ENCODE peak calls at places on chromosomes 1 and 21, in six cellular contexts. N is endodermal cell, U is kidney, L is fibroblast of lung, E is neuronal stem cell, I is mammary epithelial cell. G is an unnamed sample.
A peak's percentile ranks its signal among the peaks of the same experiment; 100 is the strongest.

GRCh38 chr1:205049479-205049878 is 6.5 kb downstream of the CNTN2 start:
- DNase-seq in N (no peak), U (no peak), L (no peak), E (no peak), I (no peak), G (no peak)

GRCh38 chr1:243642936-243643335 is 207.1 kb downstream of the AKT3 start:
- DNase-seq in N (no peak), U (no peak), L (peak; percentile 96), E (no peak), I (no peak), G (peak; percentile 96)

GRCh38 chr1:150009604-150010387 is 730 bp downstream of the OTUD7B start:
- DNase-seq in N (peak; percentile 72), U (peak; percentile 67), L (peak; percentile 93), E (peak; percentile 14), I (peak; percentile 78), G (peak; percentile 91)

GRCh38 chr21:43845386-43845785 is 19.6 kb upstream of the AGPAT3 start:
- DNase-seq in N (no peak), U (no peak), L (no peak), E (no peak), I (no peak), G (no peak)

GRCh38 chr1:226980565-226981385 is 40.7 kb downstream of the COQ8A start:
- DNase-seq in N (peak; percentile 46), U (peak; percentile 69), L (no peak), E (no peak), I (no peak), G (no peak)

GRCh38 chr1:57520743-57521142 is 96.9 kb upstream of the DAB1 start:
- DNase-seq in N (no peak), U (no peak), L (no peak), E (no peak), I (no peak), G (no peak)

GRCh38 chr21:42465008-42465878 is 30.8 kb downstream of the RSPH1 start:
- DNase-seq in N (peak; percentile 34), U (no peak), L (peak; percentile 6), E (no peak), I (no peak), G (no peak)

GRCh38 chr1:192512426-192513125 is 63.0 kb upstream of the RGS1 start:
- DNase-seq in N (no peak), U (no peak), L (peak; percentile 61), E (no peak), I (no peak), G (peak; percentile 57)

GRCh38 chr1:20100632-20101355 is 18.5 kb downstream of the PLA2G2D start:
- DNase-seq in N (peak; percentile 87), U (no peak), L (peak; percentile 64), E (peak; percentile 24), I (peak; percentile 57), G (peak; percentile 50)

GRCh38 chr21:41613421-41613998 is 105.6 kb upstream of the TMPRSS2 start:
- DNase-seq in N (no peak), U (peak; percentile 80), L (peak; percentile 13), E (no peak), I (no peak), G (no peak)

GRCh38 chr1:6163973-6164617 is 16.0 kb downstream of the CHD5 start:
- DNase-seq in N (no peak), U (no peak), L (no peak), E (no peak), I (no peak), G (no peak)

GRCh38 chr1:87180682-87181081 is 148.0 kb upstream of the LMO4 start:
- DNase-seq in N (no peak), U (no peak), L (no peak), E (no peak), I (no peak), G (no peak)

GRCh38 chr1:225498539-225499135 is 70.8 kb upstream of the LBR start:
- DNase-seq in N (no peak), U (no peak), L (peak; percentile 51), E (no peak), I (no peak), G (peak; percentile 49)

GRCh38 chr1:205239078-205239477 is 11.3 kb downstream of the TMCC2 start:
- DNase-seq in N (peak; percentile 36), U (no peak), L (no peak), E (no peak), I (no peak), G (no peak)

GRCh38 chr1:63112155-63112914 is 210.0 kb upstream of the FOXD3 start:
- DNase-seq in N (no peak), U (no peak), L (peak; percentile 93), E (no peak), I (peak; percentile 92), G (peak; percentile 91)

GRCh38 chr1:235972316-235973090 is 92.4 kb downstream of the NID1 start:
- DNase-seq in N (no peak), U (no peak), L (peak; percentile 85), E (no peak), I (peak; percentile 24), G (peak; percentile 83)

GRCh38 chr1:92698932-92699331 is 86.0 kb downstream of the EVI5 start:
- DNase-seq in N (no peak), U (no peak), L (no peak), E (no peak), I (no peak), G (no peak)

GRCh38 chr1:246153796-246154212 is 353.3 kb downstream of the SMYD3 start:
- DNase-seq in N (no peak), U (no peak), L (peak; percentile 88), E (no peak), I (no peak), G (peak; percentile 87)

GRCh38 chr1:232594768-232595698 is 34.9 kb downstream of the SIPA1L2 start:
- DNase-seq in N (no peak), U (no peak), L (no peak), E (peak; percentile 73), I (no peak), G (no peak)

GRCh38 chr1:155123801-155124200 is 3.9 kb upstream of the EFNA1 start:
- DNase-seq in N (no peak), U (no peak), L (no peak), E (no peak), I (no peak), G (no peak)

GRCh38 chr1:20470174-20470573 is 15.8 kb downstream of the CAMK2N1 start:
- DNase-seq in N (no peak), U (no peak), L (no peak), E (no peak), I (no peak), G (no peak)

GRCh38 chr1:182169203-182169602 is 107.7 kb upstream of the ZNF648 start:
- DNase-seq in N (no peak), U (no peak), L (no peak), E (no peak), I (no peak), G (no peak)

DNA sequence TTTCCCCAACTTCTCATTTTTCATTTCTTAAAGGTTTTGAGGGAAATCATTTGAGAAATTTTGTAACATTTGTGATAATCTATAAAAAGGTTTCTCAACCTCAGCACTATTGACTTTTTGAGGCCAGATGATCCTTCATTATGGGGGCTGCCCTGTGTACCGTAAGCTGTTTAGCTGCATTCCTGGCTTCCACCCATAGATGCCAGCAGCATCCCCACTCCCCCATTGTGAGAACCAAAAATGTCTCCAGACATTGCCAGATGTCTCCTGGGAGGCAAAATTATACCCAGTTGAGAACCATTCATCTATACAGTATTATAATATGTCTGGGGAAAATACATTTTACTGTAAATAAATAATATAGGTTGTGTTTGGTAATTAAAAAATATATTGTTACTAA is 146.0 kb downstream of the PBX1 start:
- DNase-seq in N (no peak), U (no peak), L (no peak), E (no peak), I (no peak), G (no peak)
- H3K9ac ChIP-seq in N (no peak overlapping the region), U (no peak overlapping the region), L (no peak overlapping the region), E (no peak overlapping the region), I (no peak overlapping the region), G (no peak overlapping the region)

DNA sequence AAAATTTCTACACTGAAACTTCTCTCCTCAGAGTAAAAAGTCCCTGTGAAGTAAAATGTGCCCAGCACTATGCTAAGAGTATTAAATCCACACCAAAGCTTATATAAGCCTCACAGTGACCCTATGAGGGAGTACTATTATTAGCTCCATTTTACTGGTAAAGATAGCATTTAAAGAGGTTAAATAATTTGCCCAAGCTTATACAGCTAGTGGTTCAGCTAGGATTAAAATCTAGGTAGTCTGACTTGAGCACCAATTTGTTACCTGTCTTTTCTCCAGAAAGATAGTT is 12.3 kb downstream of the AKIRIN1 start:
- DNase-seq in N (no peak), U (no peak), L (no peak), E (no peak), I (no peak), G (no peak)
- H3K4me1 ChIP-seq in N (no peaks in the 10 kb centered on the region), U (peaks cover 9% of the 10 kb centered on the region), L (peaks cover 7% of the 10 kb centered on the region), E (no peaks in the 10 kb centered on the region), I (peaks cover 9% of the 10 kb centered on the region), G (peaks cover 4% of the 10 kb centered on the region)

GRCh38 chr1:145777357-145778145 is 46.3 kb downstream of the RNF115 start:
- DNase-seq in N (no peak), U (no peak), L (no peak), E (no peak), I (no peak), G (no peak)
- H3K9ac ChIP-seq in N (no peak overlapping the region), U (no peak overlapping the region), L (no peak overlapping the region), E (no peak overlapping the region), I (no peak overlapping the region), G (no peak overlapping the region)

DNA sequence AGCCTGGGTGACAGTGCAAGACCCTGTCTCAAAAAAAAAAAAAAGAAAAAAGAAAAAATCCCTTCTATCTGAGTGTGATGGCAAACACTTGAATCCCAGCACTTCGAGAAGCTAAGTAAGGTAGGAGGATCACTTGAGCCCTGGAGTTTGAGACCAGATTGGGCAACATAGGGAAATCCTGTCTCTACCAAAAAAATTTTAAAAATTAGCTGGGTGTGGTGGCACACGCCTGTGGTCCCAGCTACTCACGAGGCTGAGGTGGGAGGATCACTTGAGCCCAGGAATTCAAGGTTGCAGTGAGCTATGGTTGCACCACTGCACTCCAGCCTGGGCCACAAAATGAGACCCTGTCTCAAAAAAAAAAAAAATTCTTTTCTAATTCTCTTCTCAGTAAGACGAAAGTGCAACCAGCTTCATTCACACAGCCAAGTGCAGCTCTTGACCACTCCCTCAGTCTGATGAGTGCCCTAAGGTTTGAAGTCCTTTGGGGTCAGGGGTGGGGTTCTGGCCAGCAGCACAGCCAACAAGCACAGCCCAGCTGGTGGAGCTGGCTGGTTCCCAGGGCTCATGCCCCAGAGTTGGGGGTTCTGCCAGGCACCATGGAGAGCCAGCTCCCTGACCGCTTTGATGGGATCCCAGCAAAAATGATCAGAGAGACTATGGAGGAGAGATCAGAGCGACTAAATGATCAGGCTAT is 8.0 kb downstream of the SLC2A5 start:
- DNase-seq in N (no peak), U (no peak), L (peak; percentile 16), E (no peak), I (peak; percentile 44), G (no peak)
- H3K4me1 ChIP-seq in N (no peaks in the 10 kb centered on the region), U (no peaks in the 10 kb centered on the region), L (peaks cover 13% of the 10 kb centered on the region), E (peaks cover 8% of the 10 kb centered on the region), I (peaks cover 9% of the 10 kb centered on the region), G (peaks cover 21% of the 10 kb centered on the region)

GRCh38 chr1:190563230-190563629 is 85.6 kb upstream of the BRINP3 start:
- DNase-seq in N (no peak), U (no peak), L (no peak), E (no peak), I (no peak), G (no peak)
- H3K9ac ChIP-seq in N (no peak overlapping the region), U (no peak overlapping the region), L (no peak overlapping the region), E (no peak overlapping the region), I (no peak overlapping the region), G (no peak overlapping the region)

DNA sequence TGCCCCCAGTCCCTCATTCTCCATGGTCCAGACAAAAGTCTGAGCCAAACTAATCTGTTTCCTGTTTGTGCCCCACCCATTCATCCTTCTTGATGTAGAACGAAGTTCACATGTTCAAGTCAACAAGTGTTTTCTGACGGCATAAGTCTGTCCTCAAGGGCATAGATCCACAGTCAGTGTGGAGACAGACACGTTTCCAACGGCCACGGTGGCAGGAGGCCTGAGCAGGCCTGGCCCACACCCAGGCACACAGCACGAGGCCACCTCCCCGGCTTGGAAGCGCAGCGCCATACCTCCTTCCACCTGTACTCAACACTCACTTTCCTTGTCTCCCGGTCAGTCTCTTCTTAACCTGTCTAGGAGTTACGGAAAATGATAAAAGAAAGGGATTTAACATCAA is 16.1 kb downstream of the ADORA1 start:
- DNase-seq in N (no peak), U (peak; percentile 35), L (no peak), E (no peak), I (no peak), G (no peak)
- H3K4me1 ChIP-seq in N (peaks cover 10% of the 10 kb centered on the region), U (no peaks in the 10 kb centered on the region), L (peaks cover 3% of the 10 kb centered on the region), E (peaks cover 7% of the 10 kb centered on the region), I (peaks cover 7% of the 10 kb centered on the region), G (peaks cover 10% of the 10 kb centered on the region)

G was measured in astrocyte.